ENCODE peak calls at places on chromosome 16, in five cellular contexts. One of them, this sample, is unnamed.
A peak's percentile ranks its signal among the peaks of the same experiment; 100 is the strongest.

GRCh38 chr16:54194008-54194731 is 92.4 kb downstream of the IRX3 start:
- DNase-seq in neural progenitor cell: peak; percentile 55
- DNase-seq in keratinocyte: peak; percentile 9
- DNase-seq in heart right ventricle: peak; percentile 88
- DNase-seq in brain microvascular endothelial cell: peak; percentile 23
- DNase-seq in this sample: peak; percentile 82

GRCh38 chr16:2664522-2665096 is 17.7 kb upstream of the KCTD5 start:
- DNase-seq in heart right ventricle: no peak
- DNase-seq in brain microvascular endothelial cell: no peak
- DNase-seq in keratinocyte: no peak
- DNase-seq in neural progenitor cell: no peak
- DNase-seq in this sample: no peak

GRCh38 chr16:86398201-86398600 is 112.1 kb upstream of the FOXF1 start:
- DNase-seq in keratinocyte: no peak
- DNase-seq in heart right ventricle: no peak
- DNase-seq in neural progenitor cell: no peak
- DNase-seq in brain microvascular endothelial cell: peak; percentile 8
- DNase-seq in this sample: no peak

GRCh38 chr16:2964416-2965223 is 545 bp downstream of the KREMEN2 start:
- DNase-seq in keratinocyte: no peak
- DNase-seq in neural progenitor cell: peak; percentile 96
- DNase-seq in brain microvascular endothelial cell: no peak
- DNase-seq in heart right ventricle: no peak
- DNase-seq in this sample: no peak

GRCh38 chr16:82344157-82344556 is 174.1 kb upstream of the MPHOSPH6 start:
- DNase-seq in heart right ventricle: no peak
- DNase-seq in brain microvascular endothelial cell: no peak
- DNase-seq in neural progenitor cell: peak; percentile 47
- DNase-seq in keratinocyte: no peak
- DNase-seq in this sample: no peak

GRCh38 chr16:21684199-21684598 is 20.4 kb downstream of the OTOA start:
- DNase-seq in keratinocyte: no peak
- DNase-seq in neural progenitor cell: peak; percentile 33
- DNase-seq in brain microvascular endothelial cell: no peak
- DNase-seq in heart right ventricle: no peak
- DNase-seq in this sample: no peak

GRCh38 chr16:50547944-50548658 is at the start of gene NKD1:
- DNase-seq in keratinocyte: no peak
- DNase-seq in heart right ventricle: peak; percentile 54
- DNase-seq in brain microvascular endothelial cell: peak; percentile 17
- DNase-seq in neural progenitor cell: peak; percentile 95
- DNase-seq in this sample: peak; percentile 79

GRCh38 chr16:77307764-77308561 is 108.8 kb downstream of the SYCE1L start:
- DNase-seq in keratinocyte: peak; percentile 21
- DNase-seq in neural progenitor cell: no peak
- DNase-seq in brain microvascular endothelial cell: peak; percentile 76
- DNase-seq in heart right ventricle: no peak
- DNase-seq in this sample: no peak

GRCh38 chr16:12639044-12639443 is 164.6 kb downstream of the CPPED1 start:
- DNase-seq in neural progenitor cell: no peak
- DNase-seq in heart right ventricle: no peak
- DNase-seq in keratinocyte: no peak
- DNase-seq in brain microvascular endothelial cell: peak; percentile 95
- DNase-seq in this sample: peak; percentile 16

GRCh38 chr16:678858-679807 is 1.1 kb upstream of the STUB1 start:
- DNase-seq in heart right ventricle: peak; percentile 74
- DNase-seq in brain microvascular endothelial cell: no peak
- DNase-seq in neural progenitor cell: peak; percentile 86
- DNase-seq in keratinocyte: no peak
- DNase-seq in this sample: no peak

GRCh38 chr16:27401768-27402568 is at the start of gene IL21R:
- DNase-seq in heart right ventricle: peak; percentile 61
- DNase-seq in keratinocyte: no peak
- DNase-seq in brain microvascular endothelial cell: peak; percentile 59
- DNase-seq in neural progenitor cell: peak; percentile 14
- DNase-seq in this sample: peak; percentile 68

GRCh38 chr16:77387075-77387474 is 47.8 kb downstream of the ADAMTS18 start:
- DNase-seq in neural progenitor cell: no peak
- DNase-seq in keratinocyte: no peak
- DNase-seq in brain microvascular endothelial cell: no peak
- DNase-seq in heart right ventricle: no peak
- DNase-seq in this sample: no peak

GRCh38 chr16:68319185-68319908 is 8.5 kb downstream of the PRMT7 start:
- DNase-seq in heart right ventricle: no peak
- DNase-seq in neural progenitor cell: no peak
- DNase-seq in keratinocyte: no peak
- DNase-seq in brain microvascular endothelial cell: no peak
- DNase-seq in this sample: no peak

GRCh38 chr16:23521037-23521743 is 10.9 kb upstream of the GGA2 start:
- DNase-seq in heart right ventricle: no peak
- DNase-seq in neural progenitor cell: no peak
- DNase-seq in brain microvascular endothelial cell: no peak
- DNase-seq in keratinocyte: no peak
- DNase-seq in this sample: no peak

GRCh38 chr16:24117680-24118079 is 138.5 kb upstream of the CACNG3 start:
- DNase-seq in brain microvascular endothelial cell: no peak
- DNase-seq in heart right ventricle: no peak
- DNase-seq in neural progenitor cell: no peak
- DNase-seq in keratinocyte: no peak
- DNase-seq in this sample: no peak

GRCh38 chr16:50323335-50324011 is 45.3 kb downstream of the BRD7 start:
- DNase-seq in heart right ventricle: no peak
- DNase-seq in keratinocyte: no peak
- DNase-seq in brain microvascular endothelial cell: peak; percentile 34
- DNase-seq in neural progenitor cell: no peak
- DNase-seq in this sample: no peak

GRCh38 chr16:23131436-23131835 is 17.8 kb downstream of the USP31 start:
- DNase-seq in neural progenitor cell: no peak
- DNase-seq in heart right ventricle: no peak
- DNase-seq in keratinocyte: no peak
- DNase-seq in brain microvascular endothelial cell: no peak
- DNase-seq in this sample: no peak

GRCh38 chr16:12802661-12803060 is 1.0 kb downstream of the CPPED1 start:
- DNase-seq in brain microvascular endothelial cell: no peak
- DNase-seq in keratinocyte: no peak
- DNase-seq in heart right ventricle: no peak
- DNase-seq in neural progenitor cell: no peak
- DNase-seq in this sample: no peak

GRCh38 chr16:71648921-71649320 is 22.9 kb downstream of the MARVELD3 start:
- DNase-seq in neural progenitor cell: peak; percentile 33
- DNase-seq in heart right ventricle: no peak
- DNase-seq in keratinocyte: no peak
- DNase-seq in brain microvascular endothelial cell: no peak
- DNase-seq in this sample: no peak

GRCh38 chr16:58820359-58820758 is 86.2 kb upstream of the GOT2 start:
- DNase-seq in neural progenitor cell: no peak
- DNase-seq in brain microvascular endothelial cell: no peak
- DNase-seq in keratinocyte: no peak
- DNase-seq in heart right ventricle: no peak
- DNase-seq in this sample: no peak

GRCh38 chr16:55324491-55325447 is 766 bp downstream of the IRX6 start:
- DNase-seq in heart right ventricle: peak; percentile 56
- DNase-seq in brain microvascular endothelial cell: no peak
- DNase-seq in keratinocyte: no peak
- DNase-seq in neural progenitor cell: peak; percentile 56
- DNase-seq in this sample: no peak

GRCh38 chr16:76856112-76856511 is 334.9 kb upstream of the MON1B start:
- DNase-seq in neural progenitor cell: no peak
- DNase-seq in keratinocyte: no peak
- DNase-seq in brain microvascular endothelial cell: no peak
- DNase-seq in heart right ventricle: no peak
- DNase-seq in this sample: no peak

GRCh38 chr16:886084-886543 is 84.7 kb downstream of the LMF1 start:
- DNase-seq in heart right ventricle: no peak
- DNase-seq in keratinocyte: no peak
- DNase-seq in brain microvascular endothelial cell: no peak
- DNase-seq in neural progenitor cell: peak; percentile 54
- DNase-seq in this sample: no peak

GRCh38 chr16:25014500-25015147 is 545 bp downstream of the ARHGAP17 start:
- DNase-seq in heart right ventricle: peak; percentile 61
- DNase-seq in keratinocyte: no peak
- DNase-seq in neural progenitor cell: peak; percentile 77
- DNase-seq in brain microvascular endothelial cell: no peak
- DNase-seq in this sample: peak; percentile 81

GRCh38 chr16:82507271-82507670 is 119.5 kb upstream of the CDH13 start:
- DNase-seq in neural progenitor cell: no peak
- DNase-seq in heart right ventricle: no peak
- DNase-seq in brain microvascular endothelial cell: no peak
- DNase-seq in keratinocyte: no peak
- DNase-seq in this sample: no peak

GRCh38 chr16:89936981-89937380 is 11.6 kb upstream of the DEF8 start:
- DNase-seq in brain microvascular endothelial cell: no peak
- DNase-seq in keratinocyte: no peak
- DNase-seq in heart right ventricle: no peak
- DNase-seq in neural progenitor cell: no peak
- DNase-seq in this sample: no peak

GRCh38 chr16:2339521-2340484 is 725 bp downstream of the ABCA3 start:
- DNase-seq in brain microvascular endothelial cell: no peak
- DNase-seq in keratinocyte: no peak
- DNase-seq in neural progenitor cell: peak; percentile 75
- DNase-seq in heart right ventricle: peak; percentile 53
- DNase-seq in this sample: no peak

GRCh38 chr16:86018487-86018886 is 119.5 kb downstream of the IRF8 start:
- DNase-seq in heart right ventricle: peak; percentile 72
- DNase-seq in keratinocyte: no peak
- DNase-seq in brain microvascular endothelial cell: peak; percentile 53
- DNase-seq in neural progenitor cell: no peak
- DNase-seq in this sample: peak; percentile 69

GRCh38 chr16:11580451-11581086 is 6.2 kb downstream of the LITAF start:
- DNase-seq in brain microvascular endothelial cell: no peak
- DNase-seq in neural progenitor cell: no peak
- DNase-seq in keratinocyte: no peak
- DNase-seq in heart right ventricle: no peak
- DNase-seq in this sample: no peak

GRCh38 chr16:49836668-49837067 is 19.2 kb downstream of the ZNF423 start:
- DNase-seq in neural progenitor cell: no peak
- DNase-seq in keratinocyte: no peak
- DNase-seq in heart right ventricle: no peak
- DNase-seq in brain microvascular endothelial cell: no peak
- DNase-seq in this sample: no peak

GRCh38 chr16:84785843-84786538 is 33.8 kb upstream of the CRISPLD2 start:
- DNase-seq in brain microvascular endothelial cell: peak; percentile 67
- DNase-seq in heart right ventricle: peak; percentile 40
- DNase-seq in keratinocyte: no peak
- DNase-seq in neural progenitor cell: no peak
- DNase-seq in this sample: no peak
- H3K27ac ChIP-seq in brain microvascular endothelial cell: no peak overlapping the region
- H3K27ac ChIP-seq in heart right ventricle: no peak overlapping the region
- H3K27ac ChIP-seq in keratinocyte: no peak overlapping the region
- H3K27ac ChIP-seq in neural progenitor cell: no peak overlapping the region
- H3K27ac ChIP-seq in this sample: no peak overlapping the region

DNA sequence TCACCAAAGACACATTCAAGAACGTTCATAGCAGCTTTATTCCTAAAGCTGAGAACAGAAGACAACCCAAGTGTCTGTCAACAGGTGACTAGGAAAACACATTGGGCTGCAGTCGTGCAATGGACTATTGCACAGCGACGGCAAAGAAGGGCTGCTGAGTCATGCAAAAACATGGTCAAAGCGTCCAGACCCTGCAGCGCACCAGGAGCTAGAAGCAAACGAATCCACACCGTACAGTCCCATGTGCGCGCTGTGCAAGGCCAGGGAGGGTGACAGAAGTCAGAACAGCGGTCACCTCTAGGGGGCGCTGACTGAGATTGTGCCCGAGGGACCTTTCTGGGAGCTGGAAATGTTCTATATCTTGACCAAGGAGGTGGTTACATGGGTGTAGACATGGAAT is 266.4 kb downstream of the MAF start:
- DNase-seq in neural progenitor cell: peak; percentile 59
- DNase-seq in keratinocyte: no peak
- DNase-seq in brain microvascular endothelial cell: no peak
- DNase-seq in heart right ventricle: no peak
- DNase-seq in this sample: no peak
- TF ChIP-seq CTCF in neural progenitor cell: peak; percentile 75
- TF ChIP-seq CTCF in keratinocyte: peak; percentile 20
- TF ChIP-seq CTCF in brain microvascular endothelial cell: peak; percentile 22
- TF ChIP-seq CTCF in heart right ventricle: peak; percentile 21
- TF ChIP-seq CTCF in this sample: no peak

GRCh38 chr16:88382491-88383400 is at the start of gene ZNF469:
- DNase-seq in heart right ventricle: no peak
- DNase-seq in neural progenitor cell: peak; percentile 69
- DNase-seq in brain microvascular endothelial cell: no peak
- DNase-seq in keratinocyte: no peak
- DNase-seq in this sample: no peak
- H3K4me3 ChIP-seq in heart right ventricle: peak within 1 kb of the TSS; percentile 50
- H3K4me3 ChIP-seq in neural progenitor cell: peak within 1 kb of the TSS; percentile 40
- H3K4me3 ChIP-seq in brain microvascular endothelial cell: peak within 1 kb of the TSS; percentile 63
- H3K4me3 ChIP-seq in keratinocyte: no peak within 1 kb of the TSS
- H3K4me3 ChIP-seq in this sample: peak within 1 kb of the TSS; percentile 89

DNA sequence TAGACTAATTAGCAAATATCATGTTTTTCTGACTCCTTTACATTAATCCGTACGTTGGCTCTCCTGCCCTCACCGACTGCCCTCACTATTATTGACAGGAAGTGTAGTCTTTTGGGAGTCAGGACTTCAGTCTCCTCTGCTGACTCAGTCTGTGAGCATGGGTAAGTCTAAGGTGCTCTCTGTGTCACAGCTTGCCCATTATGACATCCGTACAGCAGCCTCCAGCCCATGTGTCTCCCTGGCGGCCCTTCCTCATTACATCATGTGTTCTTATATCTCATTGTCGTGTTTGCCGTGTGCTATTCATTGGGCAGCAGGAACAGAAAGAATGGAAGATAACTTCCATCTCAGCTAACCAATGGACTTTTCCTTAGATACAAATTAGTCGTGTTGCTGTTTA is 77.5 kb downstream of the MRTFB start:
- DNase-seq in neural progenitor cell: no peak
- DNase-seq in brain microvascular endothelial cell: peak; percentile 53
- DNase-seq in heart right ventricle: no peak
- DNase-seq in keratinocyte: no peak
- DNase-seq in this sample: no peak
- H3K27ac ChIP-seq in neural progenitor cell: no peak overlapping the region
- H3K27ac ChIP-seq in brain microvascular endothelial cell: peak overlapping the region; percentile 2
- H3K27ac ChIP-seq in heart right ventricle: no peak overlapping the region
- H3K27ac ChIP-seq in keratinocyte: no peak overlapping the region
- H3K27ac ChIP-seq in this sample: no peak overlapping the region

GRCh38 chr16:4377573-4378146 is 6.0 kb downstream of the VASN start:
- DNase-seq in neural progenitor cell: peak; percentile 40
- DNase-seq in keratinocyte: no peak
- DNase-seq in heart right ventricle: no peak
- DNase-seq in brain microvascular endothelial cell: no peak
- DNase-seq in this sample: no peak
- TF ChIP-seq CTCF in neural progenitor cell: peak; percentile 36
- TF ChIP-seq CTCF in keratinocyte: peak; percentile 24
- TF ChIP-seq CTCF in heart right ventricle: no peak
- TF ChIP-seq CTCF in brain microvascular endothelial cell: peak; percentile 40
- TF ChIP-seq CTCF in this sample: no peak

This sample was measured in coronary artery.